ENCODE peak calls at places on chromosomes 2 and 18, in five cellular contexts. One of them, this sample, is unnamed.

GRCh38 chr2:33924770-33925169 is 325.7 kb upstream of the FAM98A start:
- DNase-seq in IMR-90: no peak
- DNase-seq in left lung: no peak
- DNase-seq in heart left ventricle: no peak
- DNase-seq in K562: no peak
- DNase-seq in this sample: no peak

GRCh38 chr18:45753251-45753650 is 29.3 kb downstream of the SLC14A1 start:
- DNase-seq in heart left ventricle: no peak
- DNase-seq in K562: no peak
- DNase-seq in left lung: no peak
- DNase-seq in IMR-90: peak; percentile 44
- DNase-seq in this sample: no peak

GRCh38 chr2:46769809-46770208 is 145.8 kb downstream of the MCFD2 start:
- DNase-seq in IMR-90: peak; percentile 23
- DNase-seq in heart left ventricle: no peak
- DNase-seq in left lung: no peak
- DNase-seq in K562: no peak
- DNase-seq in this sample: no peak

GRCh38 chr2:218981390-218982311 is 3.3 kb downstream of the FEV start:
- DNase-seq in IMR-90: peak; percentile 12
- DNase-seq in heart left ventricle: no peak
- DNase-seq in K562: no peak
- DNase-seq in left lung: no peak
- DNase-seq in this sample: no peak

GRCh38 chr2:161843936-161844335 is 219.7 kb downstream of the SLC4A10 start:
- DNase-seq in K562: no peak
- DNase-seq in heart left ventricle: no peak
- DNase-seq in left lung: no peak
- DNase-seq in IMR-90: no peak
- DNase-seq in this sample: no peak

GRCh38 chr2:241490444-241490760 is 18.0 kb downstream of the STK25 start:
- DNase-seq in IMR-90: peak; percentile 16
- DNase-seq in heart left ventricle: no peak
- DNase-seq in K562: peak; percentile 68
- DNase-seq in left lung: no peak
- DNase-seq in this sample: no peak

GRCh38 chr2:179020156-179020750 is 29.7 kb downstream of the CCDC141 start:
- DNase-seq in K562: no peak
- DNase-seq in heart left ventricle: no peak
- DNase-seq in IMR-90: no peak
- DNase-seq in left lung: no peak
- DNase-seq in this sample: no peak

GRCh38 chr18:23504720-23505119 is 1.4 kb downstream of the RMC1 start:
- DNase-seq in IMR-90: no peak
- DNase-seq in left lung: no peak
- DNase-seq in heart left ventricle: no peak
- DNase-seq in K562: no peak
- DNase-seq in this sample: no peak

GRCh38 chr2:105373895-105374401 is 24.9 kb downstream of the FHL2 start:
- DNase-seq in left lung: no peak
- DNase-seq in IMR-90: no peak
- DNase-seq in K562: no peak
- DNase-seq in heart left ventricle: peak; percentile 53
- DNase-seq in this sample: no peak

GRCh38 chr2:40257812-40258457 is 194.0 kb downstream of the SLC8A1 start:
- DNase-seq in K562: no peak
- DNase-seq in left lung: no peak
- DNase-seq in heart left ventricle: no peak
- DNase-seq in IMR-90: no peak
- DNase-seq in this sample: no peak

GRCh38 chr2:120227111-120227991 is 4.2 kb upstream of the TMEM185B start:
- DNase-seq in heart left ventricle: no peak
- DNase-seq in K562: peak; percentile 49
- DNase-seq in left lung: peak; percentile 30
- DNase-seq in IMR-90: no peak
- DNase-seq in this sample: no peak

GRCh38 chr2:3718679-3719078 is 15.3 kb downstream of the DCDC2C start:
- DNase-seq in K562: no peak
- DNase-seq in IMR-90: no peak
- DNase-seq in heart left ventricle: no peak
- DNase-seq in left lung: no peak
- DNase-seq in this sample: no peak

GRCh38 chr2:75752828-75753227 is 42.1 kb upstream of the GCFC2 start:
- DNase-seq in IMR-90: no peak
- DNase-seq in K562: no peak
- DNase-seq in left lung: no peak
- DNase-seq in heart left ventricle: no peak
- DNase-seq in this sample: no peak

DNA sequence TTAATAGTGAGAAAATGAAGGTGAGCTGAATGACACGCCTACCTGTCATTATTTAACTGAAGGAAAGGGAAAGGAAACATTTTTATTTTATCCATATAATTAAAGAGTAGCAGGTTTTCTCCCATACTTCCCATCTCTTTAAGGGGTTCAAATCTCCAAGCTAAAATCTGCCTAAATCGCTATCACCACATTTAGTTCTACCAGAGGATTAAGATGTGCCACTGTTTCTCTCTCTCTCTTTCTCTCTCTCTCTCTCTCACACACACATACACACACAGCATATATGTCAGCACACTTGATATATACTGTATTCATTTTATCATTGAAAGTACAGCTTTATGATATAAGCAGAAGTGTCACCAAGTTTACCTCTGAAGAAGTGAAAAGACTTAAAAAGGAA is 3.2 kb downstream of the WIPF1 start:
- DNase-seq in left lung: no peak
- DNase-seq in heart left ventricle: no peak
- DNase-seq in K562: no peak
- DNase-seq in IMR-90: no peak
- DNase-seq in this sample: no peak
- H3K4me3 ChIP-seq in left lung: peak overlapping the region; percentile 40
- H3K4me3 ChIP-seq in heart left ventricle: peak overlapping the region; percentile 32
- H3K4me3 ChIP-seq in K562: no peak overlapping the region
- H3K4me3 ChIP-seq in IMR-90: no peak overlapping the region
- H3K4me3 ChIP-seq in this sample: no peak overlapping the region

GRCh38 chr2:26969089-26969844 is 1.2 kb upstream of the MAPRE3 start:
- DNase-seq in heart left ventricle: no peak
- DNase-seq in left lung: no peak
- DNase-seq in K562: no peak
- DNase-seq in IMR-90: peak; percentile 81
- DNase-seq in this sample: no peak

GRCh38 chr2:26959320-26959719 is 11.1 kb upstream of the MAPRE3 start:
- DNase-seq in IMR-90: no peak
- DNase-seq in heart left ventricle: no peak
- DNase-seq in left lung: no peak
- DNase-seq in K562: no peak
- DNase-seq in this sample: no peak

GRCh38 chr2:26961603-26962184 is 8.7 kb upstream of the MAPRE3 start:
- DNase-seq in left lung: peak; percentile 72
- DNase-seq in K562: peak; percentile 83
- DNase-seq in IMR-90: peak; percentile 74
- DNase-seq in heart left ventricle: peak; percentile 69
- DNase-seq in this sample: peak; percentile 93

GRCh38 chr2:26968001-26968400 is 2.4 kb upstream of the MAPRE3 start:
- DNase-seq in K562: no peak
- DNase-seq in heart left ventricle: no peak
- DNase-seq in left lung: no peak
- DNase-seq in IMR-90: no peak
- DNase-seq in this sample: no peak

DNA sequence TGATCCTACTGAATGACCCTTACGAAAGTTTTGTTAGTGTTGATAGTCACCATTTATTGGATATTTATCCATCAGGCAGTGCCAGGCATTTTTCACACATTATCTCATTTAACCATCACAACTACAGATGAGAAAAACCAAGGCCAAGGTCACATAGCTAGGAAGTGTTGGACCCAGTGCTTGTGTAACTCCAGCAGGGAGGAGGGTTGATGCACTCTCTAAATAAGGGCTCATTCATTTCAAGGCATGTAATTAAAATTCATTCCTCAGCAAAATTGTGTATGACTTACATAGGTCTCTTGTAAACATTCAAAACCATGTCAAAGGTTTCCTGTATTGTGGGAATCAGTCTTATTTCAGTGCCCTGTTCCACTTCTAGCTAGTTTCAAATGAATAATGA is 6.0 kb upstream of the MAPRE3 start:
- DNase-seq in heart left ventricle: no peak
- DNase-seq in left lung: no peak
- DNase-seq in IMR-90: no peak
- DNase-seq in K562: no peak
- DNase-seq in this sample: no peak
- H3K27ac ChIP-seq in heart left ventricle: no peak overlapping the region
- H3K27ac ChIP-seq in left lung: no peak overlapping the region
- H3K27ac ChIP-seq in IMR-90: no peak overlapping the region
- H3K27ac ChIP-seq in K562: no peak overlapping the region
- H3K27ac ChIP-seq in this sample: no peak overlapping the region

DNA sequence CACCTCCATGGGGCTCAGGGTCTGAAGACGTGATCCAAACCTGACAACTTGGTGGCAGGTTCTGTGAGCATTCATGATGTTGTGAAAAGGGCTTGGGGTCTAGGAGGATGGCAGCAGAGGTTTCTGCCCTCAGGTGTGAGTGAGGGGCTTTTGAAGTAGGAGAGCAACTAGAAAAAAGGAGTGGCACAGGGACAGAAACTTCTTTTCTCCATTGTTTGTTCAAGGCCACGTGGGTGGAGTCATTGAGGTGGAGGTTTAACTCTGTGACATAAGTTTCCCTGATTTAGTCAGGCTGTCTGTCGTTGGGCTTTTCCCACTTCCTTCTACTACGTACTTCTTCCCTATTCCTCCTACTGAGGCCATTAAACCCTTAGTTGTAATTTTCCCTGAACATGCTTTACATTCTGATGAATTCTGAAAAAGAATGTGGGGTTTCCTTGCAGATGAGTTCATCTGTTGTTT is 13.1 kb downstream of the CFLAR start:
- DNase-seq in heart left ventricle: no peak
- DNase-seq in left lung: peak; percentile 57
- DNase-seq in K562: no peak
- DNase-seq in IMR-90: peak; percentile 89
- DNase-seq in this sample: no peak
- H3K4me1 ChIP-seq in heart left ventricle: peaks cover 100% of the 10 kb centered on the region
- H3K4me1 ChIP-seq in left lung: peaks cover 85% of the 10 kb centered on the region
- H3K4me1 ChIP-seq in K562: peaks cover 31% of the 10 kb centered on the region
- H3K4me1 ChIP-seq in IMR-90: peaks cover 33% of the 10 kb centered on the region
- H3K4me1 ChIP-seq in this sample: peaks cover 7% of the 10 kb centered on the region

GRCh38 chr18:26545737-26546136 is 2.6 kb downstream of the KCTD1 start:
- DNase-seq in left lung: no peak
- DNase-seq in K562: no peak
- DNase-seq in IMR-90: no peak
- DNase-seq in heart left ventricle: no peak
- DNase-seq in this sample: no peak
- H3K4me3 ChIP-seq in left lung: no peak overlapping the region
- H3K4me3 ChIP-seq in K562: no peak overlapping the region
- H3K4me3 ChIP-seq in IMR-90: no peak overlapping the region
- H3K4me3 ChIP-seq in heart left ventricle: no peak overlapping the region
- H3K4me3 ChIP-seq in this sample: no peak overlapping the region

GRCh38 chr2:47888581-47889280 is 17.6 kb downstream of the FBXO11 start:
- DNase-seq in IMR-90: peak; percentile 64
- DNase-seq in left lung: no peak
- DNase-seq in K562: no peak
- DNase-seq in heart left ventricle: no peak
- DNase-seq in this sample: no peak
- H3K27ac ChIP-seq in IMR-90: no peak overlapping the region
- H3K27ac ChIP-seq in left lung: no peak overlapping the region
- H3K27ac ChIP-seq in K562: no peak overlapping the region
- H3K27ac ChIP-seq in heart left ventricle: no peak overlapping the region
- H3K27ac ChIP-seq in this sample: no peak overlapping the region

GRCh38 chr2:96880891-96881273 is 11.0 kb upstream of the SEMA4C start:
- DNase-seq in K562: no peak
- DNase-seq in left lung: no peak
- DNase-seq in IMR-90: no peak
- DNase-seq in heart left ventricle: no peak
- DNase-seq in this sample: no peak
- H3K4me1 ChIP-seq in K562: peaks cover 96% of the 10 kb centered on the region
- H3K4me1 ChIP-seq in left lung: no peaks in the 10 kb centered on the region
- H3K4me1 ChIP-seq in IMR-90: peaks cover 7% of the 10 kb centered on the region
- H3K4me1 ChIP-seq in heart left ventricle: peaks cover 37% of the 10 kb centered on the region
- H3K4me1 ChIP-seq in this sample: no peaks in the 10 kb centered on the region